ENCODE peak calls at places on chromosome 1, in four cellular contexts. Y is A549, U is K562, D is HepG2. R is an unnamed sample.

GRCh38 chr1:193322218-193322617 is 135.8 kb upstream of the B3GALT2 start:
- DNase-seq in Y (no peak), U (no peak), D (no peak), R (no peak)

GRCh38 chr1:66761273-66761672 is 9.0 kb downstream of the DYNLT5 start:
- DNase-seq in Y (no peak), U (no peak), D (no peak), R (no peak)

GRCh38 chr1:2108213-2108876 is 58.1 kb downstream of the PRKCZ start:
- DNase-seq in Y (peak; percentile 55), U (peak; percentile 85), D (peak; percentile 40), R (peak; percentile 82)

GRCh38 chr1:214551052-214551435 is 358 bp downstream of the PTPN14 start:
- DNase-seq in Y (peak; percentile 70), U (no peak), D (no peak), R (peak; percentile 74)

GRCh38 chr1:159959451-159959850 is 5.4 kb upstream of the SLAMF9 start:
- DNase-seq in Y (no peak), U (no peak), D (no peak), R (no peak)

GRCh38 chr1:241934181-241934815 is 23.3 kb upstream of the BECN2 start:
- DNase-seq in Y (no peak), U (peak; percentile 11), D (peak; percentile 48), R (peak; percentile 13)

GRCh38 chr1:58968360-58968952 is 184.6 kb upstream of the JUN start:
- DNase-seq in Y (no peak), U (peak; percentile 37), D (no peak), R (no peak)

GRCh38 chr1:46083579-46083978 is 48.9 kb downstream of the PIK3R3 start:
- DNase-seq in Y (no peak), U (no peak), D (no peak), R (no peak)

GRCh38 chr1:176626572-176627061 is 163.6 kb downstream of the PAPPA2 start:
- DNase-seq in Y (no peak), U (no peak), D (no peak), R (no peak)

GRCh38 chr1:24909388-24909898 is 20.6 kb downstream of the RUNX3 start:
- DNase-seq in Y (peak; percentile 73), U (peak; percentile 78), D (peak; percentile 76), R (peak; percentile 79)

GRCh38 chr1:221532071-221532755 is 209.7 kb downstream of the DUSP10 start:
- DNase-seq in Y (no peak), U (no peak), D (no peak), R (no peak)

GRCh38 chr1:167628754-167629515 is 1.1 kb upstream of the RCSD1 start:
- DNase-seq in Y (no peak), U (no peak), D (no peak), R (no peak)

GRCh38 chr1:95957748-95958147 is 723.7 kb downstream of the RWDD3 start:
- DNase-seq in Y (no peak), U (no peak), D (no peak), R (no peak)

GRCh38 chr1:30697571-30697970 is 25.8 kb downstream of the MATN1 start:
- DNase-seq in Y (no peak), U (no peak), D (no peak), R (no peak)

GRCh38 chr1:9269721-9270120 is 23.0 kb upstream of the SPSB1 start:
- DNase-seq in Y (no peak), U (no peak), D (no peak), R (no peak)

GRCh38 chr1:217135569-217135915 is 412.3 kb upstream of the ESRRG start:
- DNase-seq in Y (no peak), U (no peak), D (no peak), R (no peak)

GRCh38 chr1:244552336-244552735 is 91.3 kb downstream of the CATSPERE start:
- DNase-seq in Y (no peak), U (no peak), D (peak; percentile 47), R (no peak)

GRCh38 chr1:72636636-72637035 is 354.3 kb upstream of the NEGR1 start:
- DNase-seq in Y (no peak), U (no peak), D (no peak), R (no peak)

GRCh38 chr1:1072849-1073742 is 1.0 kb downstream of the RNF223 start:
- DNase-seq in Y (no peak), U (no peak), D (no peak), R (no peak)

GRCh38 chr1:155940531-155940992 is 876 bp upstream of the RXFP4 start:
- DNase-seq in Y (no peak), U (no peak), D (peak; percentile 86), R (no peak)

GRCh38 chr1:221919743-221920142 is 177.9 kb upstream of the DUSP10 start:
- DNase-seq in Y (no peak), U (no peak), D (no peak), R (no peak)

GRCh38 chr1:45033356-45033755 is 21.3 kb downstream of the UROD start:
- DNase-seq in Y (no peak), U (no peak), D (no peak), R (no peak)

GRCh38 chr1:24275510-24275909 is 43.6 kb upstream of the GRHL3 start:
- DNase-seq in Y (no peak), U (no peak), D (no peak), R (no peak)

GRCh38 chr1:87894041-87894440 is 565.4 kb downstream of the LMO4 start:
- DNase-seq in Y (no peak), U (no peak), D (no peak), R (no peak)

GRCh38 chr1:147225193-147225730 is at the start of gene FMO5:
- DNase-seq in Y (peak; percentile 76), U (peak; percentile 60), D (no peak), R (peak; percentile 65)

GRCh38 chr1:205066221-205066818 is 17.9 kb downstream of the TMEM81 start:
- DNase-seq in Y (no peak), U (peak; percentile 51), D (no peak), R (no peak)

GRCh38 chr1:156559797-156560112 is 12.6 kb downstream of the IQGAP3 start:
- DNase-seq in Y (no peak), U (no peak), D (no peak), R (no peak)

GRCh38 chr1:10217748-10218441 is 7.5 kb downstream of the KIF1B start:
- DNase-seq in Y (no peak), U (no peak), D (no peak), R (no peak)

GRCh38 chr1:193111641-193112090 is 6.5 kb upstream of the GLRX2 start:
- DNase-seq in Y (no peak), U (no peak), D (peak; percentile 67), R (no peak)

GRCh38 chr1:17021896-17022295 is 10.2 kb upstream of the ATP13A2 start:
- DNase-seq in Y (no peak), U (no peak), D (no peak), R (no peak)

GRCh38 chr1:93598861-93599439 is 82.7 kb downstream of the BCAR3 start:
- DNase-seq in Y (no peak), U (no peak), D (no peak), R (no peak)
- TF ChIP-seq JUN in Y (no peak), U (no peak), D (no peak), R (no peak)

GRCh38 chr1:8200317-8201115 is 117.4 kb upstream of the SLC45A1 start:
- DNase-seq in Y (no peak), U (no peak), D (peak; percentile 80), R (no peak)

GRCh38 chr1:8202182-8202905 is 115.6 kb upstream of the SLC45A1 start:
- DNase-seq in Y (peak; percentile 78), U (peak; percentile 45), D (peak; percentile 78), R (no peak)

GRCh38 chr1:8203551-8203950 is 114.4 kb upstream of the SLC45A1 start:
- DNase-seq in Y (no peak), U (no peak), D (no peak), R (no peak)

GRCh38 chr1:8203056-8203455 is 114.9 kb upstream of the SLC45A1 start:
- DNase-seq in Y (no peak), U (no peak), D (no peak), R (no peak)

GRCh38 chr1:8201331-8201861 is 116.5 kb upstream of the SLC45A1 start:
- DNase-seq in Y (peak; percentile 22), U (no peak), D (peak; percentile 37), R (no peak)
- TF ChIP-seq CHD2 in Y (no peak), U (no peak), D (no peak), R (no peak)

DNA sequence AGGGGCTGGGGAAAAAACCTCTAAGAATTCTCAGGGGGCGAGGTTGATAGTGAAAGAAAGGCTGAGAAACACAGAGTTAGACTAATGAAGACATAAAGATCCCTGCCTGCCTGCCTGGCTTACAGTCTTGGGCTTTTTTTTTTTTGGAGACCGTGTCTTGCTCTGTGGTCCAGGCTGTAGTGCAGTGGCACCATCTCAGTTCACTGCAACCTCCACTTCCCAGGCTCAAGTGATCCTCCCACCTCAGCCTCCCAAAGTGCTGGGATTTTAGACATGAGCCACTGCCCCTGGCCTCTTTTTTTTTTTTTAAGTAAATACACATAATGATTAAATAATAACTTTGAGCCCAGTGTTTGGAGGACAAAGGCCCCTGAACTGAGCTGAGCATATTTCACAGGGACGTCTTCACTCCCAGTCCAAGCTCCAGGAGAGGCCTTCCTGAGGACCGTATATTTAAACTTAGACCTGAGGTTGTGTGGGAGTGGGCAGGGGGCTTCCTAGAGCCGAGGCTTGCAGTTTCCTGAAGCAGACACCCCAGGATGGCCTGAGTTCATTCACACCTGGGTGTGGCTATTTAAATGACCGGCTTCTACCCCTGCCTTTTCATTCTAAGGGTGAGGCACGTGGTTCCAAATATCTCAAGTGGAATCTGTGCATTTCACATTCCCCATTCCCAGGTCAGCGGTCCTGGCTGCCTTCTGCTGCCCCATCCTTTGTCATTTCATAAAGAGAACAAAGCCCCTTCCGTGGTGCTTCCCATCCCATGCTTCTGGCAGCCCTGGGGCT is 16.0 kb upstream of the EFHD2 start:
- DNase-seq in Y (no peak), U (no peak), D (no peak), R (no peak)
- TF ChIP-seq JUN in Y (no peak), U (no peak), D (no peak), R (no peak)

GRCh38 chr1:98325646-98326441 is 335.7 kb upstream of the SNX7 start:
- DNase-seq in Y (no peak), U (no peak), D (peak; percentile 2), R (no peak)

GRCh38 chr1:98322966-98323365 is 338.6 kb upstream of the SNX7 start:
- DNase-seq in Y (no peak), U (no peak), D (no peak), R (no peak)

GRCh38 chr1:98321191-98321590 is 340.3 kb upstream of the SNX7 start:
- DNase-seq in Y (no peak), U (no peak), D (no peak), R (no peak)

GRCh38 chr1:98323396-98323795 is 338.1 kb upstream of the SNX7 start:
- DNase-seq in Y (peak; percentile 20), U (no peak), D (no peak), R (no peak)

GRCh38 chr1:98323906-98324358 is 337.6 kb upstream of the SNX7 start:
- DNase-seq in Y (peak; percentile 35), U (no peak), D (no peak), R (no peak)
- TF ChIP-seq CHD2 in Y (no peak), U (no peak), D (no peak), R (no peak)

GRCh38 chr1:22794691-22795090 is 84.1 kb downstream of the EPHB2 start:
- DNase-seq in Y (no peak), U (no peak), D (no peak), R (no peak)
- TF ChIP-seq JUN in Y (no peak), U (no peak), D (no peak), R (no peak)

GRCh38 chr1:228814091-228814610 is 78.9 kb downstream of the RHOU start:
- DNase-seq in Y (no peak), U (no peak), D (no peak), R (peak; percentile 34)
- TF ChIP-seq CHD2 in Y (no peak), U (no peak), D (no peak), R (no peak)